ENCODE peak calls at places on chromosome 1, in six cellular contexts. One of them, this sample, is unnamed.

GRCh38 chr1:91736146-91736998 is 149.6 kb downstream of the TGFBR3 start:
- DNase-seq in LHCN-M2: no peak
- DNase-seq in GOT3: no peak
- DNase-seq in GM23338: no peak
- DNase-seq in HCT116: no peak
- DNase-seq in lower lobe of right lung: no peak
- DNase-seq in this sample: no peak

GRCh38 chr1:203511513-203511912 is 17.6 kb downstream of the OPTC start:
- DNase-seq in LHCN-M2: no peak
- DNase-seq in GOT3: no peak
- DNase-seq in GM23338: no peak
- DNase-seq in HCT116: no peak
- DNase-seq in lower lobe of right lung: no peak
- DNase-seq in this sample: no peak

GRCh38 chr1:202192770-202193613 is 607 bp upstream of the LGR6 start:
- DNase-seq in LHCN-M2: peak
- DNase-seq in GOT3: no peak
- DNase-seq in GM23338: peak
- DNase-seq in HCT116: no peak
- DNase-seq in lower lobe of right lung: peak
- DNase-seq in this sample: no peak

GRCh38 chr1:29713857-29714256 is 477.5 kb downstream of the PTPRU start:
- DNase-seq in LHCN-M2: peak
- DNase-seq in GOT3: no peak
- DNase-seq in GM23338: no peak
- DNase-seq in HCT116: no peak
- DNase-seq in lower lobe of right lung: no peak
- DNase-seq in this sample: no peak

GRCh38 chr1:10374442-10374860 is 24.4 kb upstream of the PGD start:
- DNase-seq in LHCN-M2: no peak
- DNase-seq in GOT3: no peak
- DNase-seq in GM23338: no peak
- DNase-seq in HCT116: no peak
- DNase-seq in lower lobe of right lung: no peak
- DNase-seq in this sample: no peak

GRCh38 chr1:203765029-203765837 is at the start of gene LAX1:
- DNase-seq in LHCN-M2: no peak
- DNase-seq in GOT3: no peak
- DNase-seq in GM23338: no peak
- DNase-seq in HCT116: no peak
- DNase-seq in lower lobe of right lung: no peak
- DNase-seq in this sample: no peak

GRCh38 chr1:239731079-239731744 is 344.8 kb downstream of the CHRM3 start:
- DNase-seq in LHCN-M2: no peak
- DNase-seq in GOT3: no peak
- DNase-seq in GM23338: no peak
- DNase-seq in HCT116: no peak
- DNase-seq in lower lobe of right lung: no peak
- DNase-seq in this sample: no peak

GRCh38 chr1:109242387-109242786 is 7.0 kb upstream of the CELSR2 start:
- DNase-seq in LHCN-M2: no peak
- DNase-seq in GOT3: no peak
- DNase-seq in GM23338: no peak
- DNase-seq in HCT116: no peak
- DNase-seq in lower lobe of right lung: no peak
- DNase-seq in this sample: peak

GRCh38 chr1:52662645-52663313 is 29.8 kb downstream of the SHISAL2A start:
- DNase-seq in LHCN-M2: peak
- DNase-seq in GOT3: no peak
- DNase-seq in GM23338: peak
- DNase-seq in HCT116: peak
- DNase-seq in lower lobe of right lung: no peak
- DNase-seq in this sample: no peak

GRCh38 chr1:64891440-64891815 is 74.9 kb downstream of the JAK1 start:
- DNase-seq in LHCN-M2: no peak
- DNase-seq in GOT3: no peak
- DNase-seq in GM23338: no peak
- DNase-seq in HCT116: no peak
- DNase-seq in lower lobe of right lung: no peak
- DNase-seq in this sample: no peak

GRCh38 chr1:177082855-177083741 is 81.4 kb downstream of the ASTN1 start:
- DNase-seq in LHCN-M2: peak
- DNase-seq in GOT3: no peak
- DNase-seq in GM23338: no peak
- DNase-seq in HCT116: no peak
- DNase-seq in lower lobe of right lung: no peak
- DNase-seq in this sample: no peak

GRCh38 chr1:52600533-52601179 is 1.5 kb upstream of the GPX7 start:
- DNase-seq in LHCN-M2: no peak
- DNase-seq in GOT3: no peak
- DNase-seq in GM23338: no peak
- DNase-seq in HCT116: no peak
- DNase-seq in lower lobe of right lung: no peak
- DNase-seq in this sample: no peak

GRCh38 chr1:234505774-234506114 is 26.8 kb upstream of the TARBP1 start:
- DNase-seq in LHCN-M2: peak
- DNase-seq in GOT3: no peak
- DNase-seq in GM23338: no peak
- DNase-seq in HCT116: no peak
- DNase-seq in lower lobe of right lung: no peak
- DNase-seq in this sample: no peak

GRCh38 chr1:6889875-6890480 is 104.7 kb downstream of the CAMTA1 start:
- DNase-seq in LHCN-M2: peak
- DNase-seq in GOT3: no peak
- DNase-seq in GM23338: peak
- DNase-seq in HCT116: peak
- DNase-seq in lower lobe of right lung: peak
- DNase-seq in this sample: no peak

GRCh38 chr1:8431028-8431427 is 113.1 kb downstream of the SLC45A1 start:
- DNase-seq in LHCN-M2: no peak
- DNase-seq in GOT3: no peak
- DNase-seq in GM23338: peak
- DNase-seq in HCT116: no peak
- DNase-seq in lower lobe of right lung: no peak
- DNase-seq in this sample: no peak

GRCh38 chr1:219278288-219278687 is 104.6 kb downstream of the LYPLAL1 start:
- DNase-seq in LHCN-M2: no peak
- DNase-seq in GOT3: no peak
- DNase-seq in GM23338: no peak
- DNase-seq in HCT116: no peak
- DNase-seq in lower lobe of right lung: no peak
- DNase-seq in this sample: no peak

GRCh38 chr1:204744102-204744501 is 58.6 kb upstream of the LRRN2 start:
- DNase-seq in LHCN-M2: no peak
- DNase-seq in GOT3: no peak
- DNase-seq in GM23338: no peak
- DNase-seq in HCT116: no peak
- DNase-seq in lower lobe of right lung: no peak
- DNase-seq in this sample: no peak

GRCh38 chr1:111542187-111542586 is 38.8 kb upstream of the ADORA3 start:
- DNase-seq in LHCN-M2: no peak
- DNase-seq in GOT3: no peak
- DNase-seq in GM23338: peak
- DNase-seq in HCT116: no peak
- DNase-seq in lower lobe of right lung: no peak
- DNase-seq in this sample: no peak

GRCh38 chr1:112460672-112461071 is 48.1 kb upstream of the WNT2B start:
- DNase-seq in LHCN-M2: no peak
- DNase-seq in GOT3: no peak
- DNase-seq in GM23338: no peak
- DNase-seq in HCT116: no peak
- DNase-seq in lower lobe of right lung: no peak
- DNase-seq in this sample: no peak

GRCh38 chr1:247209306-247209900 is 37.6 kb upstream of the ZNF124 start:
- DNase-seq in LHCN-M2: no peak
- DNase-seq in GOT3: no peak
- DNase-seq in GM23338: peak
- DNase-seq in HCT116: no peak
- DNase-seq in lower lobe of right lung: no peak
- DNase-seq in this sample: no peak

GRCh38 chr1:116290085-116290670 is 82.9 kb upstream of the ATP1A1 start:
- DNase-seq in LHCN-M2: peak
- DNase-seq in GOT3: no peak
- DNase-seq in GM23338: no peak
- DNase-seq in HCT116: no peak
- DNase-seq in lower lobe of right lung: no peak
- DNase-seq in this sample: no peak